ENCODE peak calls at places on chromosomes 12 and 14, in six cellular contexts. One of them, this sample, is unnamed.
A peak's percentile ranks its signal among the peaks of the same experiment; 100 is the strongest.

GRCh38 chr12:95544756-95545155 is 6.5 kb downstream of the USP44 start:
- DNase-seq in T-helper 1 cell: no peak
- DNase-seq in AG04450: no peak
- DNase-seq in activated CD4-positive, CD25-positive, alpha-beta regulatory T cell: no peak
- DNase-seq in activated CD4-positive, alpha-beta T cell treated with anti-CD3 and anti-CD28 coated beads, Interleukin-2, amount 10 ng/mL, durations not matched to agents 7 days and 5 days: no peak
- DNase-seq in M059J: no peak
- DNase-seq in this sample: no peak

GRCh38 chr14:101511199-101511598 is 50.1 kb upstream of the DIO3 start:
- DNase-seq in activated CD4-positive, alpha-beta T cell treated with anti-CD3 and anti-CD28 coated beads, Interleukin-2, amount 10 ng/mL, durations not matched to agents 7 days and 5 days: no peak
- DNase-seq in T-helper 1 cell: no peak
- DNase-seq in AG04450: no peak
- DNase-seq in activated CD4-positive, CD25-positive, alpha-beta regulatory T cell: no peak
- DNase-seq in M059J: no peak
- DNase-seq in this sample: no peak

GRCh38 chr14:68157971-68158371 is 338.4 kb downstream of the RAD51B start:
- DNase-seq in activated CD4-positive, alpha-beta T cell treated with anti-CD3 and anti-CD28 coated beads, Interleukin-2, amount 10 ng/mL, durations not matched to agents 7 days and 5 days: no peak
- DNase-seq in activated CD4-positive, CD25-positive, alpha-beta regulatory T cell: no peak
- DNase-seq in T-helper 1 cell: no peak
- DNase-seq in M059J: peak; percentile 57
- DNase-seq in AG04450: no peak
- DNase-seq in this sample: no peak

GRCh38 chr14:78022059-78022458 is 148.1 kb upstream of the NRXN3 start:
- DNase-seq in activated CD4-positive, alpha-beta T cell treated with anti-CD3 and anti-CD28 coated beads, Interleukin-2, amount 10 ng/mL, durations not matched to agents 7 days and 5 days: peak; percentile 69
- DNase-seq in M059J: peak; percentile 61
- DNase-seq in T-helper 1 cell: no peak
- DNase-seq in AG04450: no peak
- DNase-seq in activated CD4-positive, CD25-positive, alpha-beta regulatory T cell: no peak
- DNase-seq in this sample: no peak

GRCh38 chr12:104974626-104975290 is 11.4 kb upstream of the NOPCHAP1 start:
- DNase-seq in activated CD4-positive, alpha-beta T cell treated with anti-CD3 and anti-CD28 coated beads, Interleukin-2, amount 10 ng/mL, durations not matched to agents 7 days and 5 days: no peak
- DNase-seq in AG04450: no peak
- DNase-seq in T-helper 1 cell: no peak
- DNase-seq in activated CD4-positive, CD25-positive, alpha-beta regulatory T cell: no peak
- DNase-seq in M059J: peak; percentile 81
- DNase-seq in this sample: no peak

GRCh38 chr12:128671528-128672042 is 152.2 kb downstream of the SLC15A4 start:
- DNase-seq in M059J: peak; percentile 5
- DNase-seq in T-helper 1 cell: no peak
- DNase-seq in activated CD4-positive, CD25-positive, alpha-beta regulatory T cell: no peak
- DNase-seq in AG04450: no peak
- DNase-seq in activated CD4-positive, alpha-beta T cell treated with anti-CD3 and anti-CD28 coated beads, Interleukin-2, amount 10 ng/mL, durations not matched to agents 7 days and 5 days: no peak
- DNase-seq in this sample: no peak

GRCh38 chr12:75783093-75783877 is 248.3 kb downstream of the PHLDA1 start:
- DNase-seq in M059J: peak; percentile 63
- DNase-seq in activated CD4-positive, alpha-beta T cell treated with anti-CD3 and anti-CD28 coated beads, Interleukin-2, amount 10 ng/mL, durations not matched to agents 7 days and 5 days: no peak
- DNase-seq in activated CD4-positive, CD25-positive, alpha-beta regulatory T cell: no peak
- DNase-seq in AG04450: no peak
- DNase-seq in T-helper 1 cell: no peak
- DNase-seq in this sample: no peak

GRCh38 chr14:74133833-74134481 is 49.2 kb downstream of the LIN52 start:
- DNase-seq in activated CD4-positive, CD25-positive, alpha-beta regulatory T cell: no peak
- DNase-seq in activated CD4-positive, alpha-beta T cell treated with anti-CD3 and anti-CD28 coated beads, Interleukin-2, amount 10 ng/mL, durations not matched to agents 7 days and 5 days: no peak
- DNase-seq in T-helper 1 cell: no peak
- DNase-seq in M059J: no peak
- DNase-seq in AG04450: no peak
- DNase-seq in this sample: no peak

GRCh38 chr12:30823764-30824163 is 69.0 kb upstream of the CAPRIN2 start:
- DNase-seq in AG04450: no peak
- DNase-seq in M059J: no peak
- DNase-seq in T-helper 1 cell: no peak
- DNase-seq in activated CD4-positive, CD25-positive, alpha-beta regulatory T cell: no peak
- DNase-seq in activated CD4-positive, alpha-beta T cell treated with anti-CD3 and anti-CD28 coated beads, Interleukin-2, amount 10 ng/mL, durations not matched to agents 7 days and 5 days: no peak
- DNase-seq in this sample: no peak

GRCh38 chr14:52338282-52338681 is 24.2 kb downstream of the PTGER2 start:
- DNase-seq in AG04450: no peak
- DNase-seq in activated CD4-positive, CD25-positive, alpha-beta regulatory T cell: no peak
- DNase-seq in activated CD4-positive, alpha-beta T cell treated with anti-CD3 and anti-CD28 coated beads, Interleukin-2, amount 10 ng/mL, durations not matched to agents 7 days and 5 days: no peak
- DNase-seq in M059J: peak; percentile 82
- DNase-seq in T-helper 1 cell: no peak
- DNase-seq in this sample: no peak

GRCh38 chr14:83007641-83008237 is 1474.1 kb upstream of the SEL1L start:
- DNase-seq in activated CD4-positive, alpha-beta T cell treated with anti-CD3 and anti-CD28 coated beads, Interleukin-2, amount 10 ng/mL, durations not matched to agents 7 days and 5 days: no peak
- DNase-seq in T-helper 1 cell: no peak
- DNase-seq in M059J: no peak
- DNase-seq in activated CD4-positive, CD25-positive, alpha-beta regulatory T cell: no peak
- DNase-seq in AG04450: no peak
- DNase-seq in this sample: no peak

GRCh38 chr14:44297437-44297836 is 209.6 kb downstream of the FSCB start:
- DNase-seq in T-helper 1 cell: no peak
- DNase-seq in AG04450: no peak
- DNase-seq in M059J: no peak
- DNase-seq in activated CD4-positive, alpha-beta T cell treated with anti-CD3 and anti-CD28 coated beads, Interleukin-2, amount 10 ng/mL, durations not matched to agents 7 days and 5 days: no peak
- DNase-seq in activated CD4-positive, CD25-positive, alpha-beta regulatory T cell: no peak
- DNase-seq in this sample: no peak

GRCh38 chr12:55685671-55686070 is 22.0 kb downstream of the ITGA7 start:
- DNase-seq in AG04450: no peak
- DNase-seq in M059J: no peak
- DNase-seq in activated CD4-positive, alpha-beta T cell treated with anti-CD3 and anti-CD28 coated beads, Interleukin-2, amount 10 ng/mL, durations not matched to agents 7 days and 5 days: no peak
- DNase-seq in T-helper 1 cell: no peak
- DNase-seq in activated CD4-positive, CD25-positive, alpha-beta regulatory T cell: no peak
- DNase-seq in this sample: no peak

GRCh38 chr12:117213295-117213808 is 23.1 kb upstream of the FBXO21 start:
- DNase-seq in activated CD4-positive, alpha-beta T cell treated with anti-CD3 and anti-CD28 coated beads, Interleukin-2, amount 10 ng/mL, durations not matched to agents 7 days and 5 days: no peak
- DNase-seq in AG04450: no peak
- DNase-seq in M059J: no peak
- DNase-seq in activated CD4-positive, CD25-positive, alpha-beta regulatory T cell: no peak
- DNase-seq in T-helper 1 cell: no peak
- DNase-seq in this sample: no peak